ENCODE peak calls at places on chromosomes 12 and 14, in six cellular contexts. One of them, this sample, is unnamed.

GRCh38 chr12:108921946-108922345 is 42.1 kb downstream of the DAO start:
- DNase-seq in neural crest cell: no peak
- DNase-seq in kidney: no peak
- DNase-seq in lung: no peak
- DNase-seq in AG09319: no peak
- DNase-seq in fibroblast of villous mesenchyme: no peak
- DNase-seq in this sample: no peak

GRCh38 chr12:59548930-59549329 is 46.9 kb upstream of the SLC16A7 start:
- DNase-seq in neural crest cell: no peak
- DNase-seq in kidney: no peak
- DNase-seq in lung: no peak
- DNase-seq in AG09319: no peak
- DNase-seq in fibroblast of villous mesenchyme: no peak
- DNase-seq in this sample: no peak

GRCh38 chr12:530308-530707 is 70.6 kb downstream of the B4GALNT3 start:
- DNase-seq in neural crest cell: no peak
- DNase-seq in kidney: peak
- DNase-seq in lung: no peak
- DNase-seq in AG09319: no peak
- DNase-seq in fibroblast of villous mesenchyme: peak
- DNase-seq in this sample: no peak

GRCh38 chr14:88245321-88245720 is 77.7 kb downstream of the KCNK10 start:
- DNase-seq in neural crest cell: peak
- DNase-seq in kidney: no peak
- DNase-seq in lung: no peak
- DNase-seq in AG09319: no peak
- DNase-seq in fibroblast of villous mesenchyme: no peak
- DNase-seq in this sample: no peak

GRCh38 chr12:26246483-26247164 is 51.3 kb downstream of the SSPN start:
- DNase-seq in neural crest cell: no peak
- DNase-seq in kidney: peak
- DNase-seq in lung: no peak
- DNase-seq in AG09319: no peak
- DNase-seq in fibroblast of villous mesenchyme: no peak
- DNase-seq in this sample: no peak

GRCh38 chr14:104647467-104648063 is 41.9 kb upstream of the INF2 start:
- DNase-seq in neural crest cell: no peak
- DNase-seq in kidney: peak
- DNase-seq in lung: no peak
- DNase-seq in AG09319: no peak
- DNase-seq in fibroblast of villous mesenchyme: no peak
- DNase-seq in this sample: no peak

GRCh38 chr14:25537846-25538455 is 488.0 kb upstream of the STXBP6 start:
- DNase-seq in neural crest cell: peak
- DNase-seq in kidney: no peak
- DNase-seq in lung: no peak
- DNase-seq in AG09319: no peak
- DNase-seq in fibroblast of villous mesenchyme: no peak
- DNase-seq in this sample: no peak

GRCh38 chr12:104313568-104314241 is 10.2 kb downstream of the EID3 start:
- DNase-seq in neural crest cell: no peak
- DNase-seq in kidney: no peak
- DNase-seq in lung: no peak
- DNase-seq in AG09319: no peak
- DNase-seq in fibroblast of villous mesenchyme: no peak
- DNase-seq in this sample: no peak

GRCh38 chr12:101051901-101052550 is 158.0 kb downstream of the SLC5A8 start:
- DNase-seq in neural crest cell: no peak
- DNase-seq in kidney: no peak
- DNase-seq in lung: no peak
- DNase-seq in AG09319: peak
- DNase-seq in fibroblast of villous mesenchyme: peak
- DNase-seq in this sample: no peak

GRCh38 chr12:116346222-116346621 is 68.7 kb upstream of the MED13L start:
- DNase-seq in neural crest cell: no peak
- DNase-seq in kidney: peak
- DNase-seq in lung: no peak
- DNase-seq in AG09319: no peak
- DNase-seq in fibroblast of villous mesenchyme: no peak
- DNase-seq in this sample: no peak

GRCh38 chr12:115898670-115899069 is 378.8 kb downstream of the MED13L start:
- DNase-seq in neural crest cell: no peak
- DNase-seq in kidney: no peak
- DNase-seq in lung: no peak
- DNase-seq in AG09319: no peak
- DNase-seq in fibroblast of villous mesenchyme: no peak
- DNase-seq in this sample: no peak

GRCh38 chr12:105461276-105461975 is 130.9 kb downstream of the C12orf75 start:
- DNase-seq in neural crest cell: no peak
- DNase-seq in kidney: no peak
- DNase-seq in lung: no peak
- DNase-seq in AG09319: no peak
- DNase-seq in fibroblast of villous mesenchyme: no peak
- DNase-seq in this sample: no peak

GRCh38 chr12:91704446-91704845 is 441.2 kb downstream of the BTG1 start:
- DNase-seq in neural crest cell: no peak
- DNase-seq in kidney: no peak
- DNase-seq in lung: no peak
- DNase-seq in AG09319: no peak
- DNase-seq in fibroblast of villous mesenchyme: peak
- DNase-seq in this sample: no peak

GRCh38 chr14:20247651-20248246 is 8.7 kb downstream of the OR11H4 start:
- DNase-seq in neural crest cell: no peak
- DNase-seq in kidney: no peak
- DNase-seq in lung: no peak
- DNase-seq in AG09319: no peak
- DNase-seq in fibroblast of villous mesenchyme: no peak
- DNase-seq in this sample: no peak

DNA sequence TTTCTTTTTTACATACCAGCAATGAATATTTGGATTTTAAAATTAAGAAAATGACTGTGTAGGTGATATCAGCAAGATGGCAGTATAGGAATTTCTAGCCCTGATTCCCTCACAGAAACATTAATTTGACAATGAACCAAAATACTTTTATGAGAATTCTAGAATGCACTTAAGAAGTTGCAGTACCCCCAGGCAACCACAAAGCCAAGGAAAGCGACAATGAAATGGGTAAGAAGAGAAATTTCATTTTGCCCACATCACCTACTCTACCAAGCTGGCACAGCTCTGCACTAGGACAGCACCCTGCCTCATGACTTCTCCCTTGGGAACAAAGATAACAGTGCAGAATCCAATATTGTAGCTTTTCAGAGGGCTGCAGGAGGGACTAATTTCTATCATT is 6.6 kb downstream of the OR9K2 start:
- DNase-seq in neural crest cell: no peak
- DNase-seq in kidney: no peak
- DNase-seq in lung: no peak
- DNase-seq in AG09319: no peak
- DNase-seq in fibroblast of villous mesenchyme: no peak
- DNase-seq in this sample: no peak
- TF ChIP-seq CTCF in neural crest cell: peak
- TF ChIP-seq CTCF in kidney: no peak
- TF ChIP-seq CTCF in lung: no peak
- TF ChIP-seq CTCF in AG09319: no peak
- TF ChIP-seq CTCF in fibroblast of villous mesenchyme: no peak
- TF ChIP-seq CTCF in this sample: no peak

GRCh38 chr12:127690161-127690560 is 576.8 kb upstream of the TMEM132C start:
- DNase-seq in neural crest cell: no peak
- DNase-seq in kidney: no peak
- DNase-seq in lung: no peak
- DNase-seq in AG09319: no peak
- DNase-seq in fibroblast of villous mesenchyme: no peak
- DNase-seq in this sample: no peak
- TF ChIP-seq CTCF in neural crest cell: peak
- TF ChIP-seq CTCF in kidney: no peak
- TF ChIP-seq CTCF in lung: no peak
- TF ChIP-seq CTCF in AG09319: peak
- TF ChIP-seq CTCF in fibroblast of villous mesenchyme: no peak
- TF ChIP-seq CTCF in this sample: no peak

DNA sequence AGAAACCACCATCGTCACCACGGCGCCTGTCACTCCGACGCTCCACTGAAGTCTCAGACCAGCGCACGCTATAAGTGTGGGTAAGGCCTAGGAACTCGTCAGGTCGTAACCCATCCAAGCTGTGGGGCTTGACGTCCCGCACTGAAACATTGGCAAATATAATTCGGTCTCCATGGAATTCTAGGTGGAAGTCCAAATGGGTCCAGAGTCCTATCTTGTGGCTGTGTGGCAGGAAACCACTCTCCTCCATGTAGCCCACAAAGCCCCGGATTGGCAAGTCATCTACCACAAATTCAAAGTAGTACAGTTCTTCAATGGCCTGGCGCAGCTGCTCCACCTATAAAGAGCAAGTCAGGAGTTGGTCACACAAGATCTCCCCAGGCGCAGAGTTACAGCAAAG is 2.3 kb downstream of the TM9SF1 start:
- DNase-seq in neural crest cell: no peak
- DNase-seq in kidney: no peak
- DNase-seq in lung: no peak
- DNase-seq in AG09319: no peak
- DNase-seq in fibroblast of villous mesenchyme: no peak
- DNase-seq in this sample: no peak
- TF ChIP-seq CTCF in neural crest cell: no peak
- TF ChIP-seq CTCF in kidney: no peak
- TF ChIP-seq CTCF in lung: no peak
- TF ChIP-seq CTCF in AG09319: no peak
- TF ChIP-seq CTCF in fibroblast of villous mesenchyme: no peak
- TF ChIP-seq CTCF in this sample: no peak

DNA sequence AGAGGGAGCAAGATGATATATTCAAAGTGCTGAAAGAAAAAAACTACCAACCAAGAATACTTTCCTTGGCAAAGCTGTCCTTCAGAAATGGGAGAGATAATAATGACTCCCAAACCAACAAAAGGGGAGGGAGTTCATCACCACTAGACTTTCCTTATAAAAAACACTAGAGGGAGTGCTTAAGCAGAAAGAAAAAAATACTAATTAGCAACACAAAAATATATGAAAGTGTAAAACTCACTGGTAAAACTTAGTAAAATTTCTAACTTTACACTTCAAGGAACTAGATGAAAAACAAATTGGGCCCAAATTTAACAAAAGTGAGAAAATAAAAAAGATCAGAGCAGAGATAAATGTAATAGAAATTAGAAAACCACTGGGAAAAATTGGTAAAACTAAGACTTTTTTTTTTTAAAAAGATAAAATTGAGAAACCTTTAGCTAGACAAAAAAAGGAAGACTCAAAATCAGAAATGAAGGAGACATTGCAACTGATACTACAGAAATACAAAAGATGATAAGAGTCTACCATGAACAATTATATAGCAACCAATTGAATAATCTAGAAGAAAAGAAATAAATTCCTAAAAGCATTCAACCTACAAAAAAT is 60.4 kb upstream of the FAR2 start:
- DNase-seq in neural crest cell: no peak
- DNase-seq in kidney: no peak
- DNase-seq in lung: no peak
- DNase-seq in AG09319: no peak
- DNase-seq in fibroblast of villous mesenchyme: peak
- DNase-seq in this sample: no peak
- TF ChIP-seq CTCF in neural crest cell: peak
- TF ChIP-seq CTCF in kidney: peak
- TF ChIP-seq CTCF in lung: no peak
- TF ChIP-seq CTCF in AG09319: peak
- TF ChIP-seq CTCF in fibroblast of villous mesenchyme: peak
- TF ChIP-seq CTCF in this sample: no peak

GRCh38 chr12:124720019-124720686 is 143.5 kb downstream of the SCARB1 start:
- DNase-seq in neural crest cell: no peak
- DNase-seq in kidney: no peak
- DNase-seq in lung: no peak
- DNase-seq in AG09319: no peak
- DNase-seq in fibroblast of villous mesenchyme: peak
- DNase-seq in this sample: no peak
- TF ChIP-seq CTCF in neural crest cell: peak
- TF ChIP-seq CTCF in kidney: no peak
- TF ChIP-seq CTCF in lung: no peak
- TF ChIP-seq CTCF in AG09319: peak
- TF ChIP-seq CTCF in fibroblast of villous mesenchyme: peak
- TF ChIP-seq CTCF in this sample: no peak

GRCh38 chr14:56814468-56815074 is 4.3 kb upstream of the OTX2 start:
- DNase-seq in neural crest cell: no peak
- DNase-seq in kidney: no peak
- DNase-seq in lung: no peak
- DNase-seq in AG09319: no peak
- DNase-seq in fibroblast of villous mesenchyme: no peak
- DNase-seq in this sample: no peak

GRCh38 chr14:56817396-56817921 is 7.2 kb upstream of the OTX2 start:
- DNase-seq in neural crest cell: no peak
- DNase-seq in kidney: no peak
- DNase-seq in lung: no peak
- DNase-seq in AG09319: no peak
- DNase-seq in fibroblast of villous mesenchyme: no peak
- DNase-seq in this sample: no peak

GRCh38 chr14:56813143-56813551 is 2.9 kb upstream of the OTX2 start:
- DNase-seq in neural crest cell: no peak
- DNase-seq in kidney: no peak
- DNase-seq in lung: no peak
- DNase-seq in AG09319: no peak
- DNase-seq in fibroblast of villous mesenchyme: no peak
- DNase-seq in this sample: no peak

GRCh38 chr14:56815301-56815700 is 5.0 kb upstream of the OTX2 start:
- DNase-seq in neural crest cell: no peak
- DNase-seq in kidney: no peak
- DNase-seq in lung: no peak
- DNase-seq in AG09319: no peak
- DNase-seq in fibroblast of villous mesenchyme: no peak
- DNase-seq in this sample: no peak

GRCh38 chr14:56816575-56817391 is 6.5 kb upstream of the OTX2 start:
- DNase-seq in neural crest cell: no peak
- DNase-seq in kidney: no peak
- DNase-seq in lung: no peak
- DNase-seq in AG09319: no peak
- DNase-seq in fibroblast of villous mesenchyme: no peak
- DNase-seq in this sample: no peak
- TF ChIP-seq CTCF in neural crest cell: peak
- TF ChIP-seq CTCF in kidney: no peak
- TF ChIP-seq CTCF in lung: no peak
- TF ChIP-seq CTCF in AG09319: no peak
- TF ChIP-seq CTCF in fibroblast of villous mesenchyme: no peak
- TF ChIP-seq CTCF in this sample: no peak